ENCODE peak calls at places on chromosomes 7 and 10, in six cellular contexts. K is mucosa of gallbladder, E is pancreas, G is HL-60, T is heart right ventricle, O is Daoy. B is an unnamed sample.

GRCh38 chr10:132942101-132942739 is at the start of gene CFAP46:
- DNase-seq in K (peak), G (no peak), T (peak), E (peak), O (peak), B (no peak)

GRCh38 chr7:116392806-116393205 is 106.7 kb upstream of the CAV2 start:
- DNase-seq in T (no peak), E (no peak), K (no peak), O (no peak), G (no peak), B (no peak)

GRCh38 chr10:113735913-113736312 is 15.6 kb upstream of the PLEKHS1 start:
- DNase-seq in O (no peak), G (no peak), E (no peak), T (no peak), K (peak), B (no peak)

GRCh38 chr10:46232084-46232483 is 54.7 kb upstream of the ANTXRL start:
- DNase-seq in E (no peak), T (no peak), G (no peak), K (no peak), O (no peak), B (no peak)

GRCh38 chr7:6651866-6652445 is 14.8 kb downstream of the ZNF316 start:
- DNase-seq in T (no peak), O (no peak), E (peak), K (no peak), G (no peak), B (no peak)

GRCh38 chr10:90193240-90193985 is 492.0 kb downstream of the KIF20B start:
- DNase-seq in E (no peak), O (peak), G (no peak), T (no peak), K (no peak), B (no peak)

GRCh38 chr7:113197274-113197673 is 78.9 kb upstream of the SMIM30 start:
- DNase-seq in E (no peak), O (no peak), T (no peak), G (no peak), K (no peak), B (no peak)

GRCh38 chr10:77156406-77156879 is 481.2 kb downstream of the KCNMA1 start:
- DNase-seq in G (no peak), E (no peak), K (peak), T (no peak), O (peak), B (no peak)

GRCh38 chr10:93475871-93476270 is 6.3 kb downstream of the MYOF start:
- DNase-seq in G (no peak), E (no peak), K (no peak), T (no peak), O (peak), B (no peak)

GRCh38 chr10:124318811-124319210 is 99.9 kb downstream of the OAT start:
- DNase-seq in T (no peak), E (no peak), G (no peak), O (no peak), K (no peak), B (no peak)

B was measured in AML-193.